ENCODE peak calls at places on chromosome 10, in seven cellular contexts. One of them, this sample, is unnamed.

GRCh38 chr10:78367012-78367411 is 333.3 kb downstream of the RPS24 start:
- DNase-seq in OCI-LY7: no peak
- DNase-seq in HCT116: no peak
- DNase-seq in CD8-positive, alpha-beta T cell: no peak
- DNase-seq in heart left ventricle: no peak
- DNase-seq in left lung: no peak
- DNase-seq in thoracic aorta: no peak
- DNase-seq in this sample: no peak

GRCh38 chr10:116186273-116186672 is 86.7 kb downstream of the GFRA1 start:
- DNase-seq in OCI-LY7: no peak
- DNase-seq in HCT116: no peak
- DNase-seq in CD8-positive, alpha-beta T cell: no peak
- DNase-seq in heart left ventricle: no peak
- DNase-seq in left lung: no peak
- DNase-seq in thoracic aorta: no peak
- DNase-seq in this sample: no peak

GRCh38 chr10:50937230-50937907 is 51.9 kb upstream of the A1CF start:
- DNase-seq in OCI-LY7: no peak
- DNase-seq in HCT116: peak; percentile 39
- DNase-seq in CD8-positive, alpha-beta T cell: no peak
- DNase-seq in heart left ventricle: no peak
- DNase-seq in left lung: no peak
- DNase-seq in thoracic aorta: no peak
- DNase-seq in this sample: no peak

GRCh38 chr10:33265621-33266020 is 68.8 kb downstream of the NRP1 start:
- DNase-seq in OCI-LY7: no peak
- DNase-seq in HCT116: no peak
- DNase-seq in CD8-positive, alpha-beta T cell: no peak
- DNase-seq in heart left ventricle: no peak
- DNase-seq in left lung: no peak
- DNase-seq in thoracic aorta: no peak
- DNase-seq in this sample: no peak

GRCh38 chr10:62046522-62047239 is 145.2 kb downstream of the ARID5B start:
- DNase-seq in OCI-LY7: peak; percentile 50
- DNase-seq in HCT116: no peak
- DNase-seq in CD8-positive, alpha-beta T cell: no peak
- DNase-seq in heart left ventricle: peak; percentile 36
- DNase-seq in left lung: no peak
- DNase-seq in thoracic aorta: no peak
- DNase-seq in this sample: no peak

GRCh38 chr10:29830526-29831512 is 196.0 kb upstream of the SVIL start:
- DNase-seq in OCI-LY7: no peak
- DNase-seq in HCT116: no peak
- DNase-seq in CD8-positive, alpha-beta T cell: no peak
- DNase-seq in heart left ventricle: no peak
- DNase-seq in left lung: no peak
- DNase-seq in thoracic aorta: no peak
- DNase-seq in this sample: no peak

GRCh38 chr10:48194830-48195229 is 79.7 kb downstream of the FRMPD2 start:
- DNase-seq in OCI-LY7: no peak
- DNase-seq in HCT116: peak; percentile 47
- DNase-seq in CD8-positive, alpha-beta T cell: no peak
- DNase-seq in heart left ventricle: no peak
- DNase-seq in left lung: no peak
- DNase-seq in thoracic aorta: no peak
- DNase-seq in this sample: no peak

GRCh38 chr10:49614242-49615198 is 683 bp downstream of the CHAT start:
- DNase-seq in OCI-LY7: no peak
- DNase-seq in HCT116: no peak
- DNase-seq in CD8-positive, alpha-beta T cell: no peak
- DNase-seq in heart left ventricle: no peak
- DNase-seq in left lung: no peak
- DNase-seq in thoracic aorta: no peak
- DNase-seq in this sample: no peak

GRCh38 chr10:133124357-133125211 is 35.4 kb upstream of the KNDC1 start:
- DNase-seq in OCI-LY7: no peak
- DNase-seq in HCT116: no peak
- DNase-seq in CD8-positive, alpha-beta T cell: no peak
- DNase-seq in heart left ventricle: peak; percentile 21
- DNase-seq in left lung: peak; percentile 87
- DNase-seq in thoracic aorta: no peak
- DNase-seq in this sample: no peak

GRCh38 chr10:63681965-63682704 is 160.9 kb downstream of the REEP3 start:
- DNase-seq in OCI-LY7: no peak
- DNase-seq in HCT116: no peak
- DNase-seq in CD8-positive, alpha-beta T cell: no peak
- DNase-seq in heart left ventricle: peak; percentile 38
- DNase-seq in left lung: no peak
- DNase-seq in thoracic aorta: peak; percentile 21
- DNase-seq in this sample: no peak

GRCh38 chr10:124674768-124675222 is 69.4 kb downstream of the FAM53B start:
- DNase-seq in OCI-LY7: no peak
- DNase-seq in HCT116: no peak
- DNase-seq in CD8-positive, alpha-beta T cell: no peak
- DNase-seq in heart left ventricle: no peak
- DNase-seq in left lung: peak; percentile 64
- DNase-seq in thoracic aorta: no peak
- DNase-seq in this sample: no peak

GRCh38 chr10:77637986-77638765 is 568 bp upstream of the KCNMA1 start:
- DNase-seq in OCI-LY7: no peak
- DNase-seq in HCT116: no peak
- DNase-seq in CD8-positive, alpha-beta T cell: no peak
- DNase-seq in heart left ventricle: no peak
- DNase-seq in left lung: peak; percentile 87
- DNase-seq in thoracic aorta: no peak
- DNase-seq in this sample: no peak

GRCh38 chr10:57964371-57964770 is 303.3 kb downstream of the IPMK start:
- DNase-seq in OCI-LY7: no peak
- DNase-seq in HCT116: no peak
- DNase-seq in CD8-positive, alpha-beta T cell: no peak
- DNase-seq in heart left ventricle: peak; percentile 70
- DNase-seq in left lung: no peak
- DNase-seq in thoracic aorta: no peak
- DNase-seq in this sample: peak; percentile 54

GRCh38 chr10:66748217-66748616 is 177.6 kb upstream of the LRRTM3 start:
- DNase-seq in OCI-LY7: no peak
- DNase-seq in HCT116: no peak
- DNase-seq in CD8-positive, alpha-beta T cell: no peak
- DNase-seq in heart left ventricle: no peak
- DNase-seq in left lung: no peak
- DNase-seq in thoracic aorta: no peak
- DNase-seq in this sample: no peak

GRCh38 chr10:97572214-97572989 is at the start of gene ANKRD2:
- DNase-seq in OCI-LY7: peak; percentile 74
- DNase-seq in HCT116: peak; percentile 59
- DNase-seq in CD8-positive, alpha-beta T cell: peak; percentile 32
- DNase-seq in heart left ventricle: peak; percentile 92
- DNase-seq in left lung: peak; percentile 85
- DNase-seq in thoracic aorta: peak; percentile 36
- DNase-seq in this sample: peak; percentile 42

GRCh38 chr10:298033-298432 is 162.8 kb downstream of the ZMYND11 start:
- DNase-seq in OCI-LY7: no peak
- DNase-seq in HCT116: no peak
- DNase-seq in CD8-positive, alpha-beta T cell: no peak
- DNase-seq in heart left ventricle: no peak
- DNase-seq in left lung: no peak
- DNase-seq in thoracic aorta: no peak
- DNase-seq in this sample: no peak

GRCh38 chr10:20747782-20748181 is 149.3 kb downstream of the NEBL start:
- DNase-seq in OCI-LY7: no peak
- DNase-seq in HCT116: no peak
- DNase-seq in CD8-positive, alpha-beta T cell: no peak
- DNase-seq in heart left ventricle: no peak
- DNase-seq in left lung: no peak
- DNase-seq in thoracic aorta: no peak
- DNase-seq in this sample: no peak

GRCh38 chr10:11440250-11441150 is 170.9 kb downstream of the USP6NL start:
- DNase-seq in OCI-LY7: no peak
- DNase-seq in HCT116: no peak
- DNase-seq in CD8-positive, alpha-beta T cell: no peak
- DNase-seq in heart left ventricle: no peak
- DNase-seq in left lung: no peak
- DNase-seq in thoracic aorta: no peak
- DNase-seq in this sample: peak; percentile 38

GRCh38 chr10:86967481-86967941 is 771 bp upstream of the ADIRF start:
- DNase-seq in OCI-LY7: no peak
- DNase-seq in HCT116: no peak
- DNase-seq in CD8-positive, alpha-beta T cell: no peak
- DNase-seq in heart left ventricle: peak; percentile 19
- DNase-seq in left lung: peak; percentile 44
- DNase-seq in thoracic aorta: no peak
- DNase-seq in this sample: no peak

DNA sequence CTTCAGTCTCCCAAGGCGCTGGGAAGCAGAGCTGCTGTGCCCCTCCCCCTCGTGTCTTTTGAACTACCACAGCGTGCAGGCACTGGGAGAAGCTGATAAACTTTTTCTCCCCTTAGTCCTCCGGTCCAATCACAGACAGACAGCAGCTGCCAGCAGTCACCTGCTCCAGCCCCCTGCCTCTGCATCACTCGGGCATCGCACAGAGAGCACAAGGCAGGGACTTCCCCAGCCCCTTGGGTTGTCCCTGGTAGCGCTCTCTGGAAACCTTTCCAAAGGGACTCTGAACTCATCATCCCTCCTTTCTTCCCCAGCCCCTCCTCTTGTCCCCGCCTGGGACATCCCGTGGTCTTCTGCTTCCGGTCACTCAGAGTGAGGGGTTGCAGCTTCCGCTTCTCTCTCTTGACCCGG is 1.4 kb upstream of the NEUROG3 start:
- DNase-seq in OCI-LY7: no peak
- DNase-seq in HCT116: no peak
- DNase-seq in CD8-positive, alpha-beta T cell: no peak
- DNase-seq in heart left ventricle: no peak
- DNase-seq in left lung: no peak
- DNase-seq in thoracic aorta: no peak
- DNase-seq in this sample: no peak
- H3K27ac ChIP-seq in OCI-LY7: no peak overlapping the region
- H3K27ac ChIP-seq in HCT116: no peak overlapping the region
- H3K27ac ChIP-seq in CD8-positive, alpha-beta T cell: no peak overlapping the region
- H3K27ac ChIP-seq in heart left ventricle: no peak overlapping the region
- H3K27ac ChIP-seq in left lung: no peak overlapping the region
- H3K27ac ChIP-seq in thoracic aorta: no peak overlapping the region
- H3K27ac ChIP-seq in this sample: no peak overlapping the region

GRCh38 chr10:113529575-113529974 is 23.3 kb upstream of the HABP2 start:
- DNase-seq in OCI-LY7: no peak
- DNase-seq in HCT116: no peak
- DNase-seq in CD8-positive, alpha-beta T cell: no peak
- DNase-seq in heart left ventricle: no peak
- DNase-seq in left lung: no peak
- DNase-seq in thoracic aorta: no peak
- DNase-seq in this sample: no peak

GRCh38 chr10:113525713-113526112 is 27.1 kb upstream of the HABP2 start:
- DNase-seq in OCI-LY7: no peak
- DNase-seq in HCT116: no peak
- DNase-seq in CD8-positive, alpha-beta T cell: no peak
- DNase-seq in heart left ventricle: no peak
- DNase-seq in left lung: no peak
- DNase-seq in thoracic aorta: no peak
- DNase-seq in this sample: no peak

GRCh38 chr10:113528876-113529275 is 24.0 kb upstream of the HABP2 start:
- DNase-seq in OCI-LY7: no peak
- DNase-seq in HCT116: no peak
- DNase-seq in CD8-positive, alpha-beta T cell: no peak
- DNase-seq in heart left ventricle: no peak
- DNase-seq in left lung: no peak
- DNase-seq in thoracic aorta: no peak
- DNase-seq in this sample: no peak

GRCh38 chr10:113524539-113525490 is 28.0 kb upstream of the HABP2 start:
- DNase-seq in OCI-LY7: no peak
- DNase-seq in HCT116: no peak
- DNase-seq in CD8-positive, alpha-beta T cell: no peak
- DNase-seq in heart left ventricle: no peak
- DNase-seq in left lung: no peak
- DNase-seq in thoracic aorta: no peak
- DNase-seq in this sample: no peak

GRCh38 chr10:113527181-113527580 is 25.7 kb upstream of the HABP2 start:
- DNase-seq in OCI-LY7: no peak
- DNase-seq in HCT116: no peak
- DNase-seq in CD8-positive, alpha-beta T cell: no peak
- DNase-seq in heart left ventricle: no peak
- DNase-seq in left lung: no peak
- DNase-seq in thoracic aorta: no peak
- DNase-seq in this sample: no peak
- H3K27ac ChIP-seq in OCI-LY7: no peak overlapping the region
- H3K27ac ChIP-seq in HCT116: no peak overlapping the region
- H3K27ac ChIP-seq in CD8-positive, alpha-beta T cell: no peak overlapping the region
- H3K27ac ChIP-seq in heart left ventricle: no peak overlapping the region
- H3K27ac ChIP-seq in left lung: no peak overlapping the region
- H3K27ac ChIP-seq in thoracic aorta: no peak overlapping the region
- H3K27ac ChIP-seq in this sample: no peak overlapping the region

DNA sequence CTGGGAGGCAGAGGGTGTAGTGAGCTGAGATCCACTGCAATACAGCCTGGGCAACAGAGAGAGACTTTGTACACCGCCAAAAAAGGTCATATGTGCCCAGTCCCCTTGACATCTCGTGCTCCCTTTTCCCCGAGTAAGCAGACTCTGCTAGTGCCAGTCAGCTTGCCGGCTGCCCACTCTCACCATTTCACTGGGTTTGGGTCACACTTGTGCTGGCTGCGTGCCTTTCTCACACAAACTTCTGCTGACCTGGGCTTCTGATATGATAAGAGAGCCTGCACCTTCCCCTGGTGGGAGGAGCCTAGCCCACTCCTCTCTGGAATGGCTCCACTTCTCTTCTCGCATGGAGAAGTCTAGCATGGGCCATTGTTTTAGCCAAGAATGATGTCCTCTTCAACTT is 53.4 kb downstream of the MPP7 start:
- DNase-seq in OCI-LY7: no peak
- DNase-seq in HCT116: no peak
- DNase-seq in CD8-positive, alpha-beta T cell: no peak
- DNase-seq in heart left ventricle: no peak
- DNase-seq in left lung: no peak
- DNase-seq in thoracic aorta: no peak
- DNase-seq in this sample: no peak
- H3K27ac ChIP-seq in OCI-LY7: no peak overlapping the region
- H3K27ac ChIP-seq in HCT116: peak overlapping the region; percentile 39
- H3K27ac ChIP-seq in CD8-positive, alpha-beta T cell: no peak overlapping the region
- H3K27ac ChIP-seq in heart left ventricle: no peak overlapping the region
- H3K27ac ChIP-seq in left lung: no peak overlapping the region
- H3K27ac ChIP-seq in thoracic aorta: peak overlapping the region; percentile 42
- H3K27ac ChIP-seq in this sample: no peak overlapping the region

DNA sequence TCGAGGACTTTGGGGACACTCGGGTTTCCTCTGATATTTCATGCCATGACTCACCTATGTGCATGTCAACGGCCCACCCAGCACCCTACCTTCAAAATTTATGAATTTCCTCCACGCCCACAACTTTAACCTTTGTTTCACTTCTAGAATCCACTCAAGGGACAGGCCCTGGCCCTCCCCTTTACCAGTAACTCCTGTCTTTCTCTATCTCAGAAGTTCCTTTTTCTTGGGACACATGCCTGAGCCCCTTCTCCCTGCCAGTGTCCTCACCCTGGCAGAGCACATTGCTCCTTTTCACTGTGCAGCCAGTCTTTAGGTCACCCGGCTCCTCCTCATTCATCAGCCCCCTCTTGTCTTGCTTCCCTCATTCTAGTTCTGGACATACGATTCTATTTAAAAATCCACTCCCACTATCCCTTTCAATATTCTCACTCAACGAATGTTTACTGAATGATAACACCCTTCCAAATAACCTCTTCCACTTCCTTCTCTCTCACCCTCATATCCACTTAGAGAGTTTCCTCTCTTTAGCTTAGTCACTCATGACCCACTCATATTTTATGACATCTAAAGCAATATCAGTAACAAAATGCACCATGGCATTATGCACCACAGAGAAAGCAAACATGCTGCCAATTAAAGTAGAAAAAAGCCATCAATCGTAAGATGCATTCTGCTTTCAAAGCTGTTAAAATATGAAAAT is 282.7 kb upstream of the KLF6 start:
- DNase-seq in OCI-LY7: no peak
- DNase-seq in HCT116: no peak
- DNase-seq in CD8-positive, alpha-beta T cell: no peak
- DNase-seq in heart left ventricle: no peak
- DNase-seq in left lung: no peak
- DNase-seq in thoracic aorta: no peak
- DNase-seq in this sample: no peak
- H3K27ac ChIP-seq in OCI-LY7: no peak overlapping the region
- H3K27ac ChIP-seq in HCT116: no peak overlapping the region
- H3K27ac ChIP-seq in CD8-positive, alpha-beta T cell: no peak overlapping the region
- H3K27ac ChIP-seq in heart left ventricle: no peak overlapping the region
- H3K27ac ChIP-seq in left lung: no peak overlapping the region
- H3K27ac ChIP-seq in thoracic aorta: peak overlapping the region; percentile 15
- H3K27ac ChIP-seq in this sample: no peak overlapping the region